ENCODE peak calls at places on chromosome 7, in five cellular contexts. W is tibial artery; F is PC-9; Q is AG04450; Z is CD4-positive, alpha-beta T cell. M is an unnamed sample.

GRCh38 chr7:4549681-4550080 is 132.4 kb upstream of the FOXK1 start:
- DNase-seq in W (peak; percentile 35), Q (no peak), Z (no peak), F (no peak), M (no peak)

GRCh38 chr7:141071260-141071854 is 2.5 kb upstream of the TMEM178B start:
- DNase-seq in F (no peak), Z (peak; percentile 13), W (no peak), Q (no peak), M (peak; percentile 28)

GRCh38 chr7:139570119-139570518 is 46.6 kb downstream of the CLEC2L start:
- DNase-seq in Q (no peak), F (no peak), W (no peak), Z (no peak), M (no peak)

GRCh38 chr7:29871787-29872398 is 65.6 kb downstream of the WIPF3 start:
- DNase-seq in F (no peak), Z (no peak), Q (no peak), W (no peak), M (no peak)

GRCh38 chr7:26357793-26358139 is 66.1 kb downstream of the SNX10 start:
- DNase-seq in F (no peak), Z (no peak), W (no peak), Q (no peak), M (no peak)

GRCh38 chr7:85030893-85031292 is 156.0 kb downstream of the SEMA3D start:
- DNase-seq in W (no peak), Q (peak; percentile 44), Z (no peak), F (no peak), M (peak; percentile 4)

GRCh38 chr7:45039106-45039505 is 39.1 kb downstream of the CCM2 start:
- DNase-seq in Q (no peak), Z (no peak), W (no peak), F (no peak), M (no peak)

GRCh38 chr7:17939670-17940301 is 508 bp downstream of the SNX13 start:
- DNase-seq in W (peak; percentile 39), Q (no peak), F (peak; percentile 60), Z (peak; percentile 43), M (peak; percentile 32)

GRCh38 chr7:24972991-24973390 is 7.0 kb downstream of the OSBPL3 start:
- DNase-seq in Q (peak; percentile 54), F (no peak), Z (no peak), W (no peak), M (no peak)

GRCh38 chr7:40105879-40106473 is 28.4 kb downstream of the MPLKIP start:
- DNase-seq in F (no peak), W (no peak), Z (no peak), Q (no peak), M (no peak)

GRCh38 chr7:151397026-151397425 is 12.8 kb downstream of the WDR86 start:
- DNase-seq in W (no peak), Q (no peak), F (no peak), Z (no peak), M (no peak)

GRCh38 chr7:151400626-151401315 is 9.1 kb downstream of the WDR86 start:
- DNase-seq in W (no peak), Q (no peak), F (no peak), Z (no peak), M (peak; percentile 70)

GRCh38 chr7:151399305-151399601 is 10.6 kb downstream of the WDR86 start:
- DNase-seq in W (no peak), Z (no peak), Q (no peak), F (no peak), M (no peak)

GRCh38 chr7:151399906-151400305 is 9.9 kb downstream of the WDR86 start:
- DNase-seq in F (no peak), Z (no peak), W (no peak), Q (no peak), M (no peak)

GRCh38 chr7:151398446-151399304 is 11.2 kb downstream of the WDR86 start:
- DNase-seq in Z (no peak), Q (no peak), W (no peak), F (no peak), M (no peak)
- TF ChIP-seq CTCF in Z (no peak), Q (no peak), W (no peak), F (no peak), M (no peak)

DNA sequence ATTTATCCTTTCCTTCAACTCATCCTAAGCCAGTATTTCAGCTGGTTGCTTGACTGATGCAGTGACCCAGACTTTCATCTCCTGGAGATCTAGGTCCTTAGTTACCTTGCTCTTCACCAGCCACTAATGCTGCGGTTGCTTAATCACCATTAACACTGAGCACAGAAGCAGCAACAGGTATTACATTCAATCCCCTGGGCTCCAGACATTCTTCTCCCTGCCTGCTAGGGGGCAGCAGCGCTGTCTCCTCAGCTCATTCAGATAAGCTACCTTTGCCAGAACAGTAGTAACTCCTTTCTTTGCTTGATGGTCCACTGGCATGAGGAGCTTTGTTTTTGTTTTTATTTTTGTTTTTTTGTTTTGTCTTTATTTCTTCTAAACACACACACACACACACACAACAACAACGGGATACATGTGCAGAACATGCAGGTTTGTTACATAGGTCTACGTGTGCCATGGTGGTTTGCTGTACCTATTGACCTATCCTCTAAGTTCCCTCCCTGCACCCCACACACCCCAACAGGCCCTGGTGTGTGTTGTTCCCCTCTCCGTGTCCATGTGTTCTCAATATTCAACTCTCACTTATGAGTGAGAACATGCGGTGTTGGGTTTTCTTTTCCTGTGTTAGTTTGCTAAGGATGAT is 1043.2 kb upstream of the C7orf33 start:
- DNase-seq in W (no peak), F (peak; percentile 8), Z (no peak), Q (no peak), M (no peak)
- TF ChIP-seq CTCF in W (no peak), F (peak; percentile 55), Z (no peak), Q (peak; percentile 52), M (peak; percentile 38)

GRCh38 chr7:112462236-112462635 is 12.0 kb downstream of the IFRD1 start:
- DNase-seq in W (peak; percentile 38), F (peak; percentile 40), Z (no peak), Q (no peak), M (no peak)

DNA sequence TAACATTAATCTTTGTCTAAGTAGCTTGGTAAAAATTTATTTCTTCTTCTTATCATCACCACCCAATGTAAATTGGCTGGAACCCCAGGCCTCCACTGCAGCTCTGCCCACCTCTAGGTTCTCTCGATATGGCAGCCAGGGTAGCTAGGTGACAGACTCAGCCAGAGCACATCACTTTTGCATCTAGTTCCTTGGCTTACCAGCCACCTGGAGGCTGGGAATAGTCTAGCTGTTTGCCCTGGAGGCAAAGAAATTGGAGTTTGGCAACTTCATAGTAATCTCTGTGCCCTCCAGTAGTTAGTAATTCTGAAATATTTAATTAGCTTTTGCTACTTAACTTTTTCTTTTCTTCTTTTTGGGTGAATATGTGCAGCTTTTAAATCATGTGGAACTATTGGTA is 9.4 kb downstream of the IFRD1 start:
- DNase-seq in F (no peak), Z (no peak), Q (no peak), W (no peak), M (no peak)
- TF ChIP-seq CTCF in F (no peak), Z (no peak), Q (no peak), W (no peak), M (no peak)

GRCh38 chr7:105487559-105488218 is 34.4 kb downstream of the PUS7 start:
- DNase-seq in Z (peak; percentile 1), Q (peak; percentile 65), F (peak; percentile 6), W (peak; percentile 23), M (peak; percentile 29)
- TF ChIP-seq CTCF in Z (peak; percentile 41), Q (peak; percentile 48), F (peak; percentile 46), W (no peak), M (no peak)

DNA sequence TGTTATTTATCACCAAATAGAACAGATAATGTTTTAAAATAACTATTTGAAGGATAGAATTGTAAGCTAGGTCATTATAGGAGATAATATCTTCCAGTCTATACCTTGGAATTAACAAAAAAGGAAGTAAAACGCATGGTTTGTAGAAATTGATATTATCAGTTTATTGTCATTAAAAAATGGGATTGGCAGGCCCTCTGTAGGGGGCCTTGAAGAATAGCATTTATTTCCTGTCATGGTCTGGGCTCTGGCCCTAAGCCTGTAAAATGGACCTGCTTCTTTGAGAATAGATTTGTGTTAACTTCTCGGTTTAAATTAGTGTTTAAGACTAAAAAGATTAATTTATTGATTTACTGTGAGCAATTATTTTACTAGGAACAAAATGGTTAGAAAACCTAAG is 197.6 kb upstream of the FOXP2 start:
- DNase-seq in F (no peak), Q (no peak), W (no peak), Z (no peak), M (no peak)
- TF ChIP-seq CTCF in F (no peak), Q (no peak), W (no peak), Z (no peak), M (no peak)

GRCh38 chr7:157238087-157238486 is 98.7 kb upstream of the DNAJB6 start:
- DNase-seq in W (no peak), Q (no peak), F (no peak), Z (no peak), M (no peak)
- TF ChIP-seq CTCF in W (no peak), Q (no peak), F (peak; percentile 46), Z (no peak), M (no peak)

GRCh38 chr7:70855373-70855772 is 276.6 kb upstream of the GALNT17 start:
- DNase-seq in Q (no peak), Z (no peak), W (no peak), F (no peak), M (no peak)
- TF ChIP-seq CTCF in Q (no peak), Z (no peak), W (no peak), F (no peak), M (no peak)

DNA sequence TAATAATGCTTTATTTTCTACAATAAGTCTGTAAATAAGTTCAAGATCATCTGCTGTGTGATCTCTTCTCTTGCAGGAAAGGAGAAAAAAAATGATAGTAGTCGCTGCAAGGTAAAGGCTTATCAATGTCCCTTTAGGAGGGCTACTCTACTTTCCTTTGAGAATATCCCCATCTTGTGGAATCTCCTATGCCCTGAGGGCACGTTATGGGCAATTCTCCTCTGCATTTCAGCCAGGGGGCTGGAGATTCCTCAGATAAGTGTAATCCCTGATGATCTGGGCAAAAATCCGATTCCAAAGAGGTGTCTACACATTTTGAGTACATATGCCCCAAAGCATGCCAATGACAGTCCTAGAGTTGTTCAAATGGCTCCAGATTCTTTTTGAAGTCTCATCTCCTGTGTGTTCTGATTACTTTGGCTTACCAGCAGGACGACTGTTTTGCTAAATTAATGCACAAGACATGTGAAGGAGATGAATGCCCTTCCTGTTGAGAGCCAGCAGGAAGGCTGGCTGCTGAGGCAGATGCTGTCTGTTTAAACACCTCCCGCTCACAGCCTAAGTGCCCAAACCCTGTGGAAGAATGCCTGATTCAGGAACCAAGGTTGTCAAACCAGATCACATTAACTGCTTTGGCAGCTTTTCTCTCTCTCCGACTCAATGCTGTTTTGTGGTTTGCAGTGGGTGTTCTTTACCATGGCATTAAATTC is 171.2 kb upstream of the COL1A2 start:
- DNase-seq in W (no peak), Z (no peak), F (peak; percentile 57), Q (peak; percentile 34), M (peak; percentile 13)
- TF ChIP-seq CTCF in W (no peak), Z (no peak), F (no peak), Q (peak; percentile 74), M (no peak)

GRCh38 chr7:157404002-157404401 is 67.2 kb downstream of the DNAJB6 start:
- DNase-seq in W (no peak), F (no peak), Z (no peak), Q (no peak), M (no peak)

GRCh38 chr7:157405914-157406810 is 69.4 kb downstream of the DNAJB6 start:
- DNase-seq in Z (no peak), F (no peak), Q (no peak), W (no peak), M (no peak)

GRCh38 chr7:157405501-157405900 is 68.7 kb downstream of the DNAJB6 start:
- DNase-seq in Z (no peak), W (no peak), F (no peak), Q (no peak), M (no peak)

GRCh38 chr7:157402911-157403534 is 66.2 kb downstream of the DNAJB6 start:
- DNase-seq in Q (no peak), F (no peak), Z (no peak), W (no peak), M (no peak)

GRCh38 chr7:157404845-157405481 is 68.2 kb downstream of the DNAJB6 start:
- DNase-seq in W (no peak), Q (peak; percentile 60), F (peak; percentile 82), Z (no peak), M (no peak)
- TF ChIP-seq CTCF in W (no peak), Q (no peak), F (no peak), Z (no peak), M (no peak)